ENCODE peak calls at places on chromosomes 2 and 18, in six cellular contexts. One of them, this sample, is unnamed.

GRCh38 chr2:37322368-37322767 is 2.3 kb downstream of the PRKD3 start:
- DNase-seq in GM23338: no peak
- DNase-seq in spleen: no peak
- DNase-seq in SK-N-MC: no peak
- DNase-seq in HL-60: no peak
- DNase-seq in suprapubic skin: no peak
- DNase-seq in this sample: no peak

GRCh38 chr18:519019-519879 is 18.7 kb upstream of the COLEC12 start:
- DNase-seq in GM23338: no peak
- DNase-seq in spleen: no peak
- DNase-seq in SK-N-MC: no peak
- DNase-seq in HL-60: peak; percentile 74
- DNase-seq in suprapubic skin: no peak
- DNase-seq in this sample: no peak

GRCh38 chr2:10157293-10157692 is 34.8 kb downstream of the RRM2 start:
- DNase-seq in GM23338: no peak
- DNase-seq in spleen: peak; percentile 19
- DNase-seq in SK-N-MC: no peak
- DNase-seq in HL-60: no peak
- DNase-seq in suprapubic skin: no peak
- DNase-seq in this sample: no peak

GRCh38 chr2:233832414-233832813 is 21.9 kb downstream of the HJURP start:
- DNase-seq in GM23338: no peak
- DNase-seq in spleen: no peak
- DNase-seq in SK-N-MC: no peak
- DNase-seq in HL-60: no peak
- DNase-seq in suprapubic skin: peak; percentile 18
- DNase-seq in this sample: no peak

GRCh38 chr18:74996055-74996454 is 212.9 kb downstream of the PTGR3 start:
- DNase-seq in GM23338: no peak
- DNase-seq in spleen: no peak
- DNase-seq in SK-N-MC: no peak
- DNase-seq in HL-60: no peak
- DNase-seq in suprapubic skin: no peak
- DNase-seq in this sample: no peak

GRCh38 chr2:232689152-232689910 is 7.8 kb upstream of the GIGYF2 start:
- DNase-seq in GM23338: no peak
- DNase-seq in spleen: peak; percentile 54
- DNase-seq in SK-N-MC: no peak
- DNase-seq in HL-60: no peak
- DNase-seq in suprapubic skin: peak; percentile 37
- DNase-seq in this sample: no peak

GRCh38 chr18:36830141-36830495 is 1.2 kb downstream of the KIAA1328 start:
- DNase-seq in GM23338: no peak
- DNase-seq in spleen: no peak
- DNase-seq in SK-N-MC: no peak
- DNase-seq in HL-60: no peak
- DNase-seq in suprapubic skin: no peak
- DNase-seq in this sample: no peak

GRCh38 chr2:157173740-157174184 is 83.7 kb upstream of the GALNT5 start:
- DNase-seq in GM23338: no peak
- DNase-seq in spleen: no peak
- DNase-seq in SK-N-MC: peak; percentile 91
- DNase-seq in HL-60: no peak
- DNase-seq in suprapubic skin: no peak
- DNase-seq in this sample: no peak

GRCh38 chr18:46497129-46497528 is 159.9 kb downstream of the LOXHD1 start:
- DNase-seq in GM23338: peak; percentile 78
- DNase-seq in spleen: no peak
- DNase-seq in SK-N-MC: no peak
- DNase-seq in HL-60: peak; percentile 32
- DNase-seq in suprapubic skin: no peak
- DNase-seq in this sample: no peak

GRCh38 chr18:74454279-74454741 is 2.8 kb downstream of the DIPK1C start:
- DNase-seq in GM23338: no peak
- DNase-seq in spleen: no peak
- DNase-seq in SK-N-MC: no peak
- DNase-seq in HL-60: no peak
- DNase-seq in suprapubic skin: no peak
- DNase-seq in this sample: no peak

GRCh38 chr2:189348369-189348768 is 92.9 kb upstream of the WDR75 start:
- DNase-seq in GM23338: no peak
- DNase-seq in spleen: no peak
- DNase-seq in SK-N-MC: no peak
- DNase-seq in HL-60: no peak
- DNase-seq in suprapubic skin: no peak
- DNase-seq in this sample: no peak

GRCh38 chr2:88603146-88603545 is 24.1 kb downstream of the EIF2AK3 start:
- DNase-seq in GM23338: no peak
- DNase-seq in spleen: no peak
- DNase-seq in SK-N-MC: no peak
- DNase-seq in HL-60: no peak
- DNase-seq in suprapubic skin: no peak
- DNase-seq in this sample: no peak

GRCh38 chr18:13641551-13642439 is 84.6 kb downstream of the FAM210A start:
- DNase-seq in GM23338: peak; percentile 72
- DNase-seq in spleen: no peak
- DNase-seq in SK-N-MC: no peak
- DNase-seq in HL-60: no peak
- DNase-seq in suprapubic skin: no peak
- DNase-seq in this sample: no peak

GRCh38 chr2:10668402-10669012 is 21.3 kb downstream of the NOL10 start:
- DNase-seq in GM23338: peak; percentile 82
- DNase-seq in spleen: no peak
- DNase-seq in SK-N-MC: peak; percentile 61
- DNase-seq in HL-60: peak; percentile 54
- DNase-seq in suprapubic skin: no peak
- DNase-seq in this sample: no peak

GRCh38 chr2:204282525-204282924 is 262.8 kb upstream of the PARD3B start:
- DNase-seq in GM23338: peak; percentile 76
- DNase-seq in spleen: no peak
- DNase-seq in SK-N-MC: no peak
- DNase-seq in HL-60: no peak
- DNase-seq in suprapubic skin: no peak
- DNase-seq in this sample: no peak

GRCh38 chr18:54130631-54131030 is 93.8 kb downstream of the MBD2 start:
- DNase-seq in GM23338: peak; percentile 21
- DNase-seq in spleen: no peak
- DNase-seq in SK-N-MC: no peak
- DNase-seq in HL-60: no peak
- DNase-seq in suprapubic skin: no peak
- DNase-seq in this sample: no peak

GRCh38 chr18:11512096-11513030 is 97.0 kb upstream of the SLC35G4 start:
- DNase-seq in GM23338: peak; percentile 29
- DNase-seq in spleen: no peak
- DNase-seq in SK-N-MC: no peak
- DNase-seq in HL-60: no peak
- DNase-seq in suprapubic skin: no peak
- DNase-seq in this sample: no peak

GRCh38 chr2:219178377-219179175 is 501 bp downstream of the RETREG2 start:
- DNase-seq in GM23338: peak; percentile 51
- DNase-seq in spleen: peak; percentile 94
- DNase-seq in SK-N-MC: no peak
- DNase-seq in HL-60: peak; percentile 49
- DNase-seq in suprapubic skin: peak; percentile 83
- DNase-seq in this sample: no peak

GRCh38 chr2:71943238-71944182 is 204.2 kb downstream of the CYP26B1 start:
- DNase-seq in GM23338: no peak
- DNase-seq in spleen: peak; percentile 71
- DNase-seq in SK-N-MC: no peak
- DNase-seq in HL-60: no peak
- DNase-seq in suprapubic skin: no peak
- DNase-seq in this sample: peak; percentile 77

GRCh38 chr2:96608459-96609455 is 29.4 kb downstream of the KANSL3 start:
- DNase-seq in GM23338: no peak
- DNase-seq in spleen: no peak
- DNase-seq in SK-N-MC: no peak
- DNase-seq in HL-60: no peak
- DNase-seq in suprapubic skin: no peak
- DNase-seq in this sample: no peak

GRCh38 chr2:43121915-43122314 is 104.5 kb downstream of the ZFP36L2 start:
- DNase-seq in GM23338: no peak
- DNase-seq in spleen: no peak
- DNase-seq in SK-N-MC: no peak
- DNase-seq in HL-60: no peak
- DNase-seq in suprapubic skin: no peak
- DNase-seq in this sample: no peak

GRCh38 chr2:74685408-74685807 is 31.4 kb downstream of the SEMA4F start:
- DNase-seq in GM23338: no peak
- DNase-seq in spleen: no peak
- DNase-seq in SK-N-MC: no peak
- DNase-seq in HL-60: no peak
- DNase-seq in suprapubic skin: no peak
- DNase-seq in this sample: no peak

GRCh38 chr2:100801402-100801801 is 18.5 kb upstream of the NPAS2 start:
- DNase-seq in GM23338: no peak
- DNase-seq in spleen: no peak
- DNase-seq in SK-N-MC: no peak
- DNase-seq in HL-60: no peak
- DNase-seq in suprapubic skin: no peak
- DNase-seq in this sample: no peak

GRCh38 chr2:30232801-30233130 is 1.4 kb downstream of the LBH start:
- DNase-seq in GM23338: no peak
- DNase-seq in spleen: peak; percentile 85
- DNase-seq in SK-N-MC: no peak
- DNase-seq in HL-60: peak; percentile 5
- DNase-seq in suprapubic skin: peak; percentile 66
- DNase-seq in this sample: no peak

GRCh38 chr2:115160523-115161521 is 718.4 kb downstream of the DPP10 start:
- DNase-seq in GM23338: peak; percentile 80
- DNase-seq in spleen: no peak
- DNase-seq in SK-N-MC: no peak
- DNase-seq in HL-60: no peak
- DNase-seq in suprapubic skin: no peak
- DNase-seq in this sample: no peak

DNA sequence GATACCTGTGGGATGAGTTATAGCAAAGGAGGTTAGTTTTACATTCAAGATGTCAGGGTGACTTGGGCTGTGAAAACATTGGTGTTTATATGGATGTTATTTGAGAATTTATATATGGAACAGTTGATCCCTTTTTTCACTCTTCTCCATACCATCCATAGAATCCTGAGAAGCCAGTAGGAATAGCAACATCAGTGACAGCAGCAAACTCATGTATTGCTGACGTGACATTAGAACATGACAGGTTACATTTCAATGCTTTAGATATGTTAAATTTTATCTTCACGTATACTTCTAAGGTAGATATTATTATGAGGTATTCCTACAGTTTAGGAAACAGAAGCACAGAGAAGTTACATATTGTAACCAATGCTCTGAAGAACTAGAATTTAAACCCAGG is 745.2 kb upstream of the GCFC2 start:
- DNase-seq in GM23338: no peak
- DNase-seq in spleen: no peak
- DNase-seq in SK-N-MC: no peak
- DNase-seq in HL-60: no peak
- DNase-seq in suprapubic skin: no peak
- DNase-seq in this sample: no peak
- TF ChIP-seq POLR2AphosphoS5 in GM23338: no peak
- TF ChIP-seq POLR2AphosphoS5 in spleen: no peak
- TF ChIP-seq POLR2AphosphoS5 in SK-N-MC: no peak
- TF ChIP-seq POLR2AphosphoS5 in HL-60: no peak
- TF ChIP-seq POLR2AphosphoS5 in suprapubic skin: no peak
- TF ChIP-seq POLR2AphosphoS5 in this sample: no peak

DNA sequence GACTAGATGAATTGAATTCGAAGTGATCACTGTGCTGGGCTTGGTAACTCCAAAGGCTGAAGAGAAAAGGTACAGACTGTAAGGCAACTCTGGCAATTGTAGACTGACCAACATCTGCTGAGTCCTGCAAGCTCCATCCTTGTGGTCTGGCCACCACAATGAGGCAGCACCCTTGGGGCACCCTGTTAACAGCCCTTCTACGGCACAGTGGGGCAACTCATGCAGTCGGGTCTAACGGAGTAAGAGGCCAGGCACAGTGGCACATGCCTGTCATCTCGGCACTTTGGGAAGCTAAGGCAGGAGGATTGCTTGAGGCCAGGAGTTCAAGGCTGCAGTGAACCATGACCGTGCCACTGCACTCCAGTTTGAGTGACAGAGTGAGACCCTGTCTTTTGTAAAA is 126.8 kb downstream of the ZAP70 start:
- DNase-seq in GM23338: no peak
- DNase-seq in spleen: peak; percentile 71
- DNase-seq in SK-N-MC: no peak
- DNase-seq in HL-60: no peak
- DNase-seq in suprapubic skin: no peak
- DNase-seq in this sample: no peak
- H3K4me3 ChIP-seq in GM23338: no peak overlapping the region
- H3K4me3 ChIP-seq in spleen: no peak overlapping the region
- H3K4me3 ChIP-seq in SK-N-MC: no peak overlapping the region
- H3K4me3 ChIP-seq in HL-60: no peak overlapping the region
- H3K4me3 ChIP-seq in suprapubic skin: no peak overlapping the region
- H3K4me3 ChIP-seq in this sample: no peak overlapping the region

DNA sequence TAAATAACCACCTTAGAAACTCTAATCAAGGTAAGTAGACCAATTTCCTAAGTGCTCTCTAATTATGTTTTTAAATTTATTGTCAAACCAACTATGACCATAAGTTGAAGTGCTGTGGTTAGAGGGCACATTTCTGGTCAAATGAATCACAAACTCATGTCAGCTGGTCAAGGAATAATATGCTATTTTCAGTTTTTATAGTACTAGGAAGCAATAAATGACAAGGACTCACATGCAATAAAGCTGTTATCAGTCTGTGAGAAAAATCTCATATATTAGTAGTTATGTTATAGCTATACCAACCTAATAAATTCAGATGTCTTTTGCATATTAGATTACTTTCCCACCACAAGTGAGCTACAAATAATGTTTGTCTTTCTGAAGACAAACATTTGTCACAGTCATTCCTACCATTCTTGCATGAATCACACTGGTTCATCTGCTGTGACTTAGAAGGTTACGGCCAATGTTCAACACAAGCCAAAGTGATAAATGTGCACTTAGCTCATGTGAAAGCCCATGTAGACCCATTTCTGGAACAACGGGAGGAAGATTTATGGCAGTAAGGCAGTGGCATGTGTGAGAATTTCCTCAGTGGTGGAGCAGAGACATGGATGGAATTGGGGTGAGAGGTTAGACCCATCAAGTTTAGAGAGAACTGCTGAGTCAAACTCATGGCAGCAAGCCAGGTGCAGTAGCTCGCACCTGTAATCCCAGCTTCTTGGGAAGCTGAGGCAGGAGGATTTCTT is 27.4 kb upstream of the CCNYL1 start:
- DNase-seq in GM23338: no peak
- DNase-seq in spleen: no peak
- DNase-seq in SK-N-MC: no peak
- DNase-seq in HL-60: no peak
- DNase-seq in suprapubic skin: no peak
- DNase-seq in this sample: no peak
- TF ChIP-seq POLR2AphosphoS5 in GM23338: no peak
- TF ChIP-seq POLR2AphosphoS5 in spleen: no peak
- TF ChIP-seq POLR2AphosphoS5 in SK-N-MC: no peak
- TF ChIP-seq POLR2AphosphoS5 in HL-60: no peak
- TF ChIP-seq POLR2AphosphoS5 in suprapubic skin: no peak
- TF ChIP-seq POLR2AphosphoS5 in this sample: no peak

DNA sequence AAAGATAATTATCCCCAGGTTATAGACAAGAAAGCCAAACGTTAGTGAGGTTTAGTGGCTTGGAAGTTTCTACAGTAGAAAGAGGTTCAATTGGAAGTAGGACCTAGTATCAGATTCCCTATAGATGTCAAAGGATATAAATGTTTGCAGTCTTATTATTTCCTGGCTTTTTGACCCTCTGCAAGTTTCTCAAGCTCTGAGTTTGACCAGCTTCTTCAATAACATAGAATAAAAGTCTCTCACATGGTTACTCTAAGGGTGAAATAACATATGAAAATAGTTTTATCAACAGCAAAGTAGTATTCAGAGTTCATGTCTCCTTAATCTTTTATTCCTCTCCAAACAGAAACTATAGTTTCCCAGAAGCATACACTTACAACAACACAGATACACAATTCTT is 132.9 kb upstream of the RND3 start:
- DNase-seq in GM23338: no peak
- DNase-seq in spleen: no peak
- DNase-seq in SK-N-MC: no peak
- DNase-seq in HL-60: no peak
- DNase-seq in suprapubic skin: no peak
- DNase-seq in this sample: no peak
- H3K4me3 ChIP-seq in GM23338: no peak overlapping the region
- H3K4me3 ChIP-seq in spleen: no peak overlapping the region
- H3K4me3 ChIP-seq in SK-N-MC: no peak overlapping the region
- H3K4me3 ChIP-seq in HL-60: no peak overlapping the region
- H3K4me3 ChIP-seq in suprapubic skin: no peak overlapping the region
- H3K4me3 ChIP-seq in this sample: no peak overlapping the region

This sample was measured in vagina.